ENCODE peak calls at places on chromosome X, in four cellular contexts. H is HS-5, X is nephron progenitor cell, V is RWPE1. P is an unnamed sample.

GRCh38 chrX:17417411-17417810 is 42.4 kb downstream of the NHS start:
- DNase-seq in H (no peak), X (no peak), V (no peak), P (no peak)

GRCh38 chrX:152892999-152893605 is 4.8 kb upstream of the ZNF185 start:
- DNase-seq in H (no peak), X (no peak), V (no peak), P (no peak)

GRCh38 chrX:125205918-125206665 is 113.6 kb upstream of the TEX13C start:
- DNase-seq in H (no peak), X (peak), V (no peak), P (no peak)

GRCh38 chrX:71871367-71871766 is 39.3 kb upstream of the NHSL2 start:
- DNase-seq in H (no peak), X (no peak), V (peak), P (no peak)

GRCh38 chrX:148956352-148956751 is 455.9 kb downstream of the AFF2 start:
- DNase-seq in H (no peak), X (no peak), V (no peak), P (no peak)

GRCh38 chrX:31506360-31506759 is 434.5 kb upstream of the FTHL17 start:
- DNase-seq in H (no peak), X (no peak), V (no peak), P (no peak)

GRCh38 chrX:135114392-135114791 is 5.9 kb downstream of the ETDB start:
- DNase-seq in H (no peak), X (no peak), V (no peak), P (no peak)

GRCh38 chrX:13470680-13470967 is 98.8 kb upstream of the EGFL6 start:
- DNase-seq in H (no peak), X (no peak), V (no peak), P (no peak)

GRCh38 chrX:40008841-40009461 is 88.8 kb downstream of the BCOR start:
- DNase-seq in H (no peak), X (peak), V (no peak), P (no peak)